ENCODE peak calls at places on chromosomes 3 and 15, in four cellular contexts. L is AG04450, N is colonic mucosa, W is bronchial epithelial cell. B is an unnamed sample. For H3K27me3, the result is how much of the 10 kb centered on the place peaks cover.

GRCh38 chr3:179882322-179882721 is 154.4 kb downstream of the PEX5L start:
- DNase-seq in N (no peak), L (no peak), W (no peak), B (peak)

GRCh38 chr15:40060241-40060961 is 21.4 kb upstream of the SRP14 start:
- DNase-seq in N (no peak), W (no peak), L (no peak), B (peak)

GRCh38 chr3:27426926-27427325 is 57.3 kb downstream of the SLC4A7 start:
- DNase-seq in N (no peak), W (no peak), L (no peak), B (no peak)

GRCh38 chr3:169034401-169034800 is 629.1 kb downstream of the MECOM start:
- DNase-seq in N (no peak), W (peak), L (no peak), B (no peak)

GRCh38 chr15:89208256-89208655 is 13.1 kb downstream of the RLBP1 start:
- DNase-seq in W (no peak), L (no peak), N (no peak), B (no peak)

GRCh38 chr3:177201707-177202397 is 4.6 kb upstream of the TBL1XR1 start:
- DNase-seq in W (peak), L (peak), N (no peak), B (no peak)

GRCh38 chr3:67461667-67462142 is 192.7 kb downstream of the SUCLG2 start:
- DNase-seq in N (no peak), L (peak), W (peak), B (no peak)

GRCh38 chr3:152957488-152957887 is 122.6 kb downstream of the P2RY1 start:
- DNase-seq in W (peak), L (no peak), N (no peak), B (no peak)

GRCh38 chr15:42107483-42107882 is 13.1 kb upstream of the PLA2G4D start:
- DNase-seq in W (no peak), N (peak), L (no peak), B (no peak)

GRCh38 chr3:8550619-8551018 is 49.0 kb downstream of the LMCD1 start:
- DNase-seq in N (no peak), W (no peak), L (no peak), B (no peak)

GRCh38 chr3:72724070-72724469 is 124.2 kb downstream of the SHQ1 start:
- DNase-seq in L (no peak), N (no peak), W (peak), B (no peak)

GRCh38 chr3:75294124-75294523 is 370.0 kb upstream of the FRG2C start:
- DNase-seq in L (peak), N (peak), W (peak), B (peak)

GRCh38 chr3:105876745-105877624 is 8.2 kb upstream of the CBLB start:
- DNase-seq in L (no peak), W (no peak), N (no peak), B (no peak)

GRCh38 chr3:134804508-134805480 is 9.7 kb downstream of the EPHB1 start:
- DNase-seq in L (no peak), W (no peak), N (peak), B (peak)

GRCh38 chr3:139552632-139553335 is 13.2 kb upstream of the RBP1 start:
- DNase-seq in N (no peak), W (no peak), L (no peak), B (no peak)

GRCh38 chr3:182636646-182637045 is 156.7 kb upstream of the ATP11B start:
- DNase-seq in W (peak), L (no peak), N (no peak), B (no peak)

GRCh38 chr3:127811717-127812116 is 10.6 kb downstream of the MGLL start:
- DNase-seq in N (no peak), W (no peak), L (no peak), B (no peak)

GRCh38 chr3:11954312-11954934 is 49.8 kb upstream of the SYN2 start:
- DNase-seq in N (peak), W (peak), L (no peak), B (no peak)

GRCh38 chr3:127751163-127751621 is 71.1 kb downstream of the MGLL start:
- DNase-seq in N (no peak), L (no peak), W (peak), B (no peak)

GRCh38 chr15:80456517-80457497 is 52.6 kb downstream of the ARNT2 start:
- DNase-seq in W (no peak), N (no peak), L (peak), B (no peak)

GRCh38 chr3:169527539-169527938 is 136.0 kb downstream of the MECOM start:
- DNase-seq in W (no peak), N (no peak), L (no peak), B (no peak)

GRCh38 chr3:12353796-12354505 is 65.1 kb downstream of the PPARG start:
- DNase-seq in L (no peak), W (peak), N (no peak), B (no peak)

GRCh38 chr3:51637941-51638471 is 33.0 kb upstream of the TEX264 start:
- DNase-seq in W (peak), L (peak), N (peak), B (peak)

GRCh38 chr3:142077859-142078500 is 71.4 kb downstream of the TFDP2 start:
- DNase-seq in W (no peak), L (no peak), N (no peak), B (no peak)

GRCh38 chr3:59608356-59608755 is 558.5 kb upstream of the CFAP20DC start:
- DNase-seq in W (no peak), N (no peak), L (no peak), B (peak)

GRCh38 chr3:39569095-39569494 is 101.6 kb downstream of the MOBP start:
- DNase-seq in L (no peak), N (no peak), W (no peak), B (no peak)

GRCh38 chr3:171718493-171719205 is 91.6 kb downstream of the PLD1 start:
- DNase-seq in L (no peak), N (no peak), W (no peak), B (peak)

GRCh38 chr3:21274000-21274671 is 476.9 kb downstream of the ZNF385D start:
- DNase-seq in W (peak), N (no peak), L (no peak), B (no peak)

GRCh38 chr3:126537116-126537729 is 13.3 kb downstream of the CHST13 start:
- DNase-seq in L (no peak), W (no peak), N (no peak), B (peak)

DNA sequence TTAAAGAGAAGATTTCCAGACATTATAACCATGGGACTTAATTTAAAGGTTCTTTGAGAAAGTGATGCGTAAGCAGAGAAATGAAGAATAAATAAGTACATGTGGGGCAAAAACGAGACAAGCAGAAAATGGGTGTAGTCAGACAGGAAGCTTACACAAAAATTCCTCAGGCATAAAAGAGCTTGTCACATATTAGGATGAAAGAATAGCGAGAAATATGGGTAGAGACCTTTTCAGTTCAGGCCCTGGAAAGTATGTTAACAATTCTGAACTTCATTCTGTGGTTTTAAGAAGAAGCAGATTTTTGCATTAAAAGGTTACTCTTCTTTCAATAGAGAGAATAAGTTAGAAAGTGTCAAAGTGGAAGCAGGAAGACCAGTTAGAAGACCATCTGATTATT is 352.4 kb downstream of the ROBO1 start:
- DNase-seq in N (no peak), L (no peak), W (no peak), B (no peak)
- H3K4me3 ChIP-seq in N (no peak), L (no peak), W (no peak), B (no peak)

DNA sequence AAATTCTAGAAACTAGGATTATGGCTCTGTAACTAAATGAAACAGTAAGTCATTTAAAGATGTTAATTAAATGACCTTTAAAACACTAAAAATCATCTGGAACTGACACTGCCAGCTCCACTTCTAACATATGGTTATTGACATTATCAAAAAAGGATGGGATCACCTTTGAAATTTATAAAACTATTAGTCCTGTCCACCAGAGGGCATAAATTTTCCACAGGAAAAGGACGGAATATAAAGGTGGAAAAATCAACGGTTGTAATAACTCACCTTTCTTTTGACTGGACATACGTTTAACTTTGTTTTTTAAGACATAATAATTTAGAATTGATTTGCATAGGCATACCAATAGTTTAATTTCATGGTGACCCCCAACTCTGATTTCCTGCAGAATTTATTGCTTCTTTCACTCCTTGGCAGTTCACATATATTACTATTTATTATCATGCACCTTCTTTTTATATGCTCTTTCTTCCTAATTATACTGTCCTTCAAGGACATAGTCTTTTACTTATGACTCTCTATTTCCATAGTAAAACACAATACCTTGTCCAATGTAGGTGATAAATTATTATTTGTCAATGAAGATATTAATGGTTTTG is 345.7 kb downstream of the CADM2 start:
- DNase-seq in N (no peak), L (no peak), W (peak), B (no peak)
- TF ChIP-seq CTCF in N (no peak), L (peak), W (peak), B (peak)

DNA sequence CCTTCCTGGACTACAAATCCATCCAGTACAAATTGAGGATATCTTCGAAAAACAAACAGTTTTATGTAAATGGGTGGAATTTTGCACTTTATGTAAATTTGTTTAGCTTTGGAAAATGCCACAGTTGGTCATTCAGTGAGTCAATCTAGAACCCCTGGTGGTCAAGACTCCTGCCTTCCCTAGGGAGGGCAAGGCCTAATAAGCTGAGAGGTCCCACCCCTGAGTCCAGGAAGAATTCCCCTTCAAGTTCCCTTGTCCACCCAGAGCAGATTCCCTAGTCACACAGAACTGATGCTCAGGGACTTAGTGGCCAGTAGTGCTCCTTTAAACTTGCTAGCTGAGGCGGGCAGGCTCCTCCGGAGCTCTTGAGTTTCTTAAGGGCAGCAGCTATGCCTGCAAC is 6.1 kb upstream of the RUBCN start:
- DNase-seq in L (no peak), N (no peak), W (no peak), B (no peak)
- H3K27me3 ChIP-seq in L (under half), N (under half), W (under half), B (under half)

GRCh38 chr15:38069001-38069400 is 134.6 kb downstream of the TMCO5A start:
- DNase-seq in L (no peak), N (peak), W (peak), B (no peak)
- H3K4me3 ChIP-seq in L (peak), N (no peak), W (no peak), B (no peak)

GRCh38 chr3:7285502-7285901 is 424.6 kb downstream of the GRM7 start:
- DNase-seq in W (peak), L (no peak), N (no peak), B (peak)
- TF ChIP-seq CTCF in W (peak), L (no peak), N (no peak), B (peak)

GRCh38 chr15:69723404-69724097 is 270.9 kb downstream of the RPLP1 start:
- DNase-seq in N (no peak), L (no peak), W (no peak), B (peak)

GRCh38 chr15:69724331-69724730 is 271.7 kb downstream of the RPLP1 start:
- DNase-seq in W (no peak), L (no peak), N (no peak), B (no peak)

GRCh38 chr15:69725210-69725609 is 272.6 kb downstream of the RPLP1 start:
- DNase-seq in L (no peak), N (no peak), W (no peak), B (no peak)

GRCh38 chr15:69727257-69727924 is 274.8 kb downstream of the RPLP1 start:
- DNase-seq in L (no peak), W (no peak), N (no peak), B (no peak)

DNA sequence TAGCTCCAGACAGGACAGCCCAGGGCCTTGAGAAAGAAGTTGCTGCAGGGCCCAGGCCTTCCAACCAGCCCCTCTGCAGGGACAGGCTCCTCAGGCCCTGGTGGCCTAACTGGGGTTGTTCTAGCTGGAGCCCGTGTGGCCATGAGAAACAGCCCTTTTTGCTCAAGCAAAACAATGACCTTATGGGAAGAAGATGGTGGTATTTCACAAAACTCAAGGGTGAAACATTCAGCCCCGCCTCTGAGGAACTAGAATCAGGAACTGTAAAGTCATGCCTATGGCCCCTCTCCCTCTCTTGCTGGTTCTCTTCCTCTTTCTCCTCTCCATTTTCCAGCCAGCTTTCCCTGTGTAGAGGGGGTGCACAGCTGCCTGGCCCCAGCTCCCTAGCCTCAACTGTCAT is 273.3 kb downstream of the RPLP1 start:
- DNase-seq in L (no peak), N (no peak), W (no peak), B (no peak)
- H3K27me3 ChIP-seq in L (under half), N (under half), W (under half), B (under half)